ENCODE peak calls at places on chromosomes 1 and 21, in four cellular contexts. P is foreskin fibroblast, Q is NB4, X is fibroblast of the aortic adventitia. Z is an unnamed sample.
A peak's percentile ranks its signal among the peaks of the same experiment; 100 is the strongest.

GRCh38 chr1:13725714-13726175 is 25.8 kb downstream of the PRDM2 start:
- DNase-seq in P (peak; percentile 65), Q (peak; percentile 69), X (peak; percentile 42), Z (peak; percentile 56)

GRCh38 chr1:55041613-55042012 is 2.3 kb downstream of the PCSK9 start:
- DNase-seq in P (no peak), Q (no peak), X (no peak), Z (no peak)

GRCh38 chr1:109298666-109299086 is 8.1 kb downstream of the MYBPHL start:
- DNase-seq in P (peak; percentile 58), Q (no peak), X (no peak), Z (no peak)

GRCh38 chr1:1938613-1939295 is 19.7 kb upstream of the TMEM52 start:
- DNase-seq in P (no peak), Q (no peak), X (no peak), Z (no peak)

GRCh38 chr1:110130989-110131388 is 18.7 kb downstream of the UBL4B start:
- DNase-seq in P (no peak), Q (no peak), X (no peak), Z (no peak)

GRCh38 chr1:30778156-30778978 is 20.8 kb upstream of the LAPTM5 start:
- DNase-seq in P (peak; percentile 73), Q (peak; percentile 37), X (peak; percentile 73), Z (peak; percentile 81)

GRCh38 chr1:62285984-62286481 is 33.2 kb downstream of the KANK4 start:
- DNase-seq in P (no peak), Q (no peak), X (no peak), Z (no peak)

GRCh38 chr21:45595574-45596295 is 47.8 kb upstream of the PCBP3 start:
- DNase-seq in P (no peak), Q (no peak), X (no peak), Z (no peak)

GRCh38 chr1:182315157-182315556 is 76.4 kb downstream of the GLUL start:
- DNase-seq in P (no peak), Q (no peak), X (no peak), Z (no peak)

GRCh38 chr1:201127755-201128455 is 921 bp upstream of the ASCL5 start:
- DNase-seq in P (peak; percentile 34), Q (no peak), X (no peak), Z (no peak)

GRCh38 chr21:33032434-33033047 is 6.8 kb downstream of the OLIG2 start:
- DNase-seq in P (no peak), Q (no peak), X (no peak), Z (no peak)

GRCh38 chr1:100921110-100921706 is 25.3 kb downstream of the SLC30A7 start:
- DNase-seq in P (peak; percentile 79), Q (peak; percentile 59), X (peak; percentile 76), Z (peak; percentile 66)

GRCh38 chr1:24126023-24126671 is 14.2 kb upstream of the MYOM3 start:
- DNase-seq in P (peak; percentile 44), Q (peak; percentile 19), X (peak; percentile 34), Z (no peak)

GRCh38 chr1:79259390-79260336 is 253.1 kb upstream of the ADGRL4 start:
- DNase-seq in P (peak; percentile 81), Q (peak; percentile 3), X (peak; percentile 75), Z (no peak)

GRCh38 chr21:44427241-44428120 is 27.8 kb upstream of the LRRC3 start:
- DNase-seq in P (no peak), Q (no peak), X (no peak), Z (no peak)

GRCh38 chr1:228087771-228088251 is 5.3 kb downstream of the ARF1 start:
- DNase-seq in P (peak; percentile 92), Q (peak; percentile 86), X (peak; percentile 93), Z (no peak)
- H3K4me3 ChIP-seq in P (peak overlapping the region; percentile 26), Q (peak overlapping the region; percentile 29), X (peak overlapping the region; percentile 56), Z (no peak overlapping the region)

GRCh38 chr1:158176399-158176798 is 4.3 kb upstream of the CD1D start:
- DNase-seq in P (no peak), Q (no peak), X (no peak), Z (no peak)

GRCh38 chr1:158181577-158181922 is 855 bp downstream of the CD1D start:
- DNase-seq in P (no peak), Q (no peak), X (no peak), Z (no peak)

GRCh38 chr1:158179301-158180041 is 1.2 kb upstream of the CD1D start:
- DNase-seq in P (no peak), Q (peak; percentile 40), X (no peak), Z (peak; percentile 86)

GRCh38 chr1:158177705-158178450 is 2.8 kb upstream of the CD1D start:
- DNase-seq in P (peak; percentile 82), Q (no peak), X (peak; percentile 25), Z (no peak)

DNA sequence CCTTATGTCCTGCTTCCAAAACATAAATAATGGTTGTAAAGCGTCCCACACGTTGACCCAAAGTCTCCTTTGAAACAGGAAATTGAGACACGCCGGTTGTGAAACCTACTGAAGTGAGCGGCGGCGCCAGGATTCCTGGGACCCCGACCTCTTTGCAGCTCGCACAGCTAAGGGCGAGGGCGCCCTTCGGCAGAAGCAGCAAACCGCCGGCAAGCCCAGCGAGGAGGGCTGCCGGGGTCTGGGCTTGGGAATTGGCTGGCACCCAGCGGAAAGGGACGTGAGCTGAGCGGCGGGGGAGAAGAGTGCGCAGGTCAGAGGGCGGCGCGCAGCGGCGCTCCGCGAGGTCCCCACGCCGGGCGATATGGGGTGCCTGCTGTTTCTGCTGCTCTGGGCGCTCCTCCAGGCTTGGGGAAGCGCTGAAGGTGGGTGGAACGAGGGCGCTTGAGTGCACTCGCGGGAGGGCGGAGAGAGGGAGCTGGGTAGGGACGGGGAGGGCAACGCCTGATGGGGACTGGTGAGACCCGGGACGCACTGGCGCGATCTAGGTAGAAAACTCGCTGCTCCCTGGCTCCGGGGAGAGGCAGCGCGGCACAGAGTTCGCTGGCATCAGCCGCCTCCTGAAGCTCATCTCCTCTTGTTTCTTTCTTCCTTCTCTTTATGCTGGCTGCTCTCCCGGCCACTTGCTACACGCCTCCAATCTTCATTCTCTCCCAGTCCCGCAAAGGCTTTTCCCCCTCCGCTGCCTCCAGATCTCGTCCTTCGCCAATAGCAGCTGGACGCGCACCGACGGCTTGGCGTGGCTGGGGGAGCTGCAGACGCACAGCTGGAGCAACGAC is at the start of gene CD1D:
- DNase-seq in P (peak; percentile 29), Q (peak; percentile 88), X (no peak), Z (peak; percentile 55)
- H3K4me3 ChIP-seq in P (peak within 1 kb of the TSS; percentile 44), Q (peak within 1 kb of the TSS; percentile 57), X (peak within 1 kb of the TSS; percentile 55), Z (peak within 1 kb of the TSS; percentile 80)

GRCh38 chr1:208243851-208244583 is at the start of gene PLXNA2:
- DNase-seq in P (peak; percentile 88), Q (peak; percentile 89), X (peak; percentile 52), Z (peak; percentile 4)
- H3K4me3 ChIP-seq in P (peak within 1 kb of the TSS; percentile 71), Q (peak within 1 kb of the TSS; percentile 42), X (peak within 1 kb of the TSS; percentile 85), Z (peak within 1 kb of the TSS; percentile 31)

GRCh38 chr1:191176131-191176530 is 698.5 kb upstream of the BRINP3 start:
- DNase-seq in P (no peak), Q (no peak), X (no peak), Z (no peak)

DNA sequence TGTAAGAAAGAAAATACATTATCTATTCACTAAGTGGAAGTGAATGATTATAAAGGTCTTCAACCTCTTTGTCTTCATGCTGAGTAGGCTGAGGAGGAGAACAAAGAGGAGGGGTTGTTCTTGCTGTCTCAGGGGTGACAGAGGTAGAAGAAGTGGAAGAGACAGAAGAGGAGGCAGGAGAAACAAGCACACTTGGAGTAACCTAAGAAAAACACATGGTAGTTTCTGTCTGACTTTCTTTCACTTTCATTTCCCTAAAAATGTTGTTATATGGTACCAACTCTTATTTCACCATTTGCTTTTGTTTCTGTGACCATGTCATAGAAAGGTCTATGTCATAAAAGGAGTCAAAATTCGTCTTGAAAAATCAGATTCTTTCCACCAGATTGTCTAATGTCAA is 696.6 kb upstream of the BRINP3 start:
- DNase-seq in P (peak; percentile 17), Q (peak; percentile 18), X (no peak), Z (no peak)
- H3K4me3 ChIP-seq in P (peak overlapping the region; percentile 6), Q (no peak overlapping the region), X (no peak overlapping the region), Z (no peak overlapping the region)

GRCh38 chr1:156386134-156386901 is 17.3 kb downstream of the RHBG start:
- DNase-seq in P (no peak), Q (no peak), X (no peak), Z (no peak)

GRCh38 chr1:156389311-156389710 is 20.3 kb downstream of the RHBG start:
- DNase-seq in P (no peak), Q (no peak), X (no peak), Z (no peak)

GRCh38 chr1:156386949-156387898 is 18.2 kb downstream of the RHBG start:
- DNase-seq in P (no peak), Q (no peak), X (no peak), Z (no peak)

GRCh38 chr1:156388814-156389137 is 19.8 kb downstream of the RHBG start:
- DNase-seq in P (no peak), Q (no peak), X (no peak), Z (no peak)

GRCh38 chr1:156387899-156388813 is 19.1 kb downstream of the RHBG start:
- DNase-seq in P (no peak), Q (no peak), X (no peak), Z (no peak)
- H3K4me3 ChIP-seq in P (no peak overlapping the region), Q (no peak overlapping the region), X (no peak overlapping the region), Z (no peak overlapping the region)